ENCODE peak calls at places on chromosome 1, in six cellular contexts. K, A, I, W, Y and V are unnamed samples.

GRCh38 chr1:206589206-206589605 is 23.1 kb downstream of the EIF2D start:
- DNase-seq in K (no peak), A (no peak), I (no peak), W (no peak), Y (no peak), V (no peak)

GRCh38 chr1:236413688-236414087 is 19.6 kb downstream of the EDARADD start:
- DNase-seq in K (no peak), A (no peak), I (no peak), W (no peak), Y (no peak), V (no peak)

GRCh38 chr1:162882248-162882666 is 21.3 kb upstream of the CCDC190 start:
- DNase-seq in K (no peak), A (no peak), I (no peak), W (no peak), Y (no peak), V (no peak)

GRCh38 chr1:67372136-67372535 is 58.1 kb downstream of the SERBP1 start:
- DNase-seq in K (no peak), A (no peak), I (no peak), W (no peak), Y (no peak), V (no peak)

GRCh38 chr1:180773210-180773865 is 139.4 kb upstream of the KIAA1614 start:
- DNase-seq in K (no peak), A (no peak), I (no peak), W (no peak), Y (no peak), V (no peak)

GRCh38 chr1:221858758-221859157 is 116.9 kb upstream of the DUSP10 start:
- DNase-seq in K (no peak), A (no peak), I (no peak), W (no peak), Y (no peak), V (no peak)

GRCh38 chr1:235078480-235078803 is 50.2 kb downstream of the TOMM20 start:
- DNase-seq in K (no peak), A (no peak), I (no peak), W (no peak), Y (no peak), V (no peak)

GRCh38 chr1:4083171-4084052 is 183.3 kb upstream of the C1orf174 start:
- DNase-seq in K (no peak), A (no peak), I (no peak), W (no peak), Y (no peak), V (no peak)

GRCh38 chr1:156646738-156647211 is 4.9 kb downstream of the BCAN start:
- DNase-seq in K (no peak), A (no peak), I (peak), W (no peak), Y (no peak), V (no peak)

GRCh38 chr1:32195531-32195930 is 4.9 kb upstream of the CCDC28B start:
- DNase-seq in K (no peak), A (no peak), I (no peak), W (no peak), Y (no peak), V (no peak)

GRCh38 chr1:8027748-8028631 is 1.9 kb upstream of the ERRFI1 start:
- DNase-seq in K (no peak), A (peak), I (no peak), W (no peak), Y (no peak), V (no peak)

GRCh38 chr1:53693773-53694717 is 44.9 kb downstream of the GLIS1 start:
- DNase-seq in K (no peak), A (no peak), I (no peak), W (no peak), Y (no peak), V (no peak)

GRCh38 chr1:1407101-1407956 is at the start of gene MRPL20:
- DNase-seq in K (peak), A (peak), I (peak), W (peak), Y (peak), V (peak)

GRCh38 chr1:87115317-87115885 is 201.0 kb downstream of the HS2ST1 start:
- DNase-seq in K (no peak), A (no peak), I (no peak), W (no peak), Y (no peak), V (no peak)

GRCh38 chr1:19078503-19078902 is 122.0 kb upstream of the IFFO2 start:
- DNase-seq in K (no peak), A (no peak), I (no peak), W (no peak), Y (no peak), V (no peak)

GRCh38 chr1:19080715-19081114 is 124.2 kb upstream of the IFFO2 start:
- DNase-seq in K (no peak), A (no peak), I (no peak), W (no peak), Y (no peak), V (no peak)

GRCh38 chr1:19081218-19081893 is 124.9 kb upstream of the IFFO2 start:
- DNase-seq in K (peak), A (no peak), I (no peak), W (no peak), Y (no peak), V (no peak)

GRCh38 chr1:19079983-19080472 is 123.6 kb upstream of the IFFO2 start:
- DNase-seq in K (no peak), A (peak), I (no peak), W (no peak), Y (no peak), V (no peak)

GRCh38 chr1:19079541-19079940 is 123.1 kb upstream of the IFFO2 start:
- DNase-seq in K (no peak), A (no peak), I (no peak), W (no peak), Y (no peak), V (no peak)
- TF ChIP-seq CREB1 in K (no peak), A (no peak), I (no peak), W (no peak), Y (no peak), V (no peak)

GRCh38 chr1:175554586-175554985 is 188.8 kb downstream of the TNR start:
- DNase-seq in K (no peak), A (no peak), I (no peak), W (no peak), Y (no peak), V (no peak)

GRCh38 chr1:175543447-175543846 is 199.9 kb downstream of the TNR start:
- DNase-seq in K (no peak), A (no peak), I (no peak), W (no peak), Y (no peak), V (no peak)

GRCh38 chr1:175548774-175549173 is 194.6 kb downstream of the TNR start:
- DNase-seq in K (no peak), A (no peak), I (no peak), W (no peak), Y (no peak), V (no peak)
- TF ChIP-seq CREB1 in K (no peak), A (no peak), I (no peak), W (no peak), Y (no peak), V (no peak)

GRCh38 chr1:42484382-42484781 is 21.3 kb downstream of the CCDC30 start:
- DNase-seq in K (no peak), A (peak), I (no peak), W (no peak), Y (no peak), V (no peak)
- TF ChIP-seq CREB1 in K (no peak), A (no peak), I (no peak), W (no peak), Y (no peak), V (no peak)

DNA sequence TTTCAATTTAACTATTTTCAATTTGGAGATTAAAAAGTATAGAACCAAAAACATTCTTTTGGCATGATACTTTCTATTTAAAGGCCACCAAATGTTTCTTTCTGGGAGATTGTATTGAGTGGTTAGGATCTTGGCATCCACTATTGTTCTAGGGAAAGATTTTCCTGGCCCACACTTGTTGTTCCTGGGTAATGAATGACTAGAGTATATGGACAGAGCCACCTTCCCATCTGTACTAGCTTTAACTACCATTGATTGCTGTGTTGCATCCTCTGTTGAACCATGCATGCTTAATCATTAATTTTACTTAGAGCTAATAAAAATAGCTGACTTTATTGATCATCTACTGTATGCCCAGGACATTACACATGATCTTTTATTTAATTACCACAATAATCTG is 9.6 kb upstream of the DPYD start:
- DNase-seq in K (no peak), A (peak), I (no peak), W (no peak), Y (no peak), V (no peak)
- TF ChIP-seq CREB1 in K (no peak), A (no peak), I (no peak), W (no peak), Y (no peak), V (no peak)

DNA sequence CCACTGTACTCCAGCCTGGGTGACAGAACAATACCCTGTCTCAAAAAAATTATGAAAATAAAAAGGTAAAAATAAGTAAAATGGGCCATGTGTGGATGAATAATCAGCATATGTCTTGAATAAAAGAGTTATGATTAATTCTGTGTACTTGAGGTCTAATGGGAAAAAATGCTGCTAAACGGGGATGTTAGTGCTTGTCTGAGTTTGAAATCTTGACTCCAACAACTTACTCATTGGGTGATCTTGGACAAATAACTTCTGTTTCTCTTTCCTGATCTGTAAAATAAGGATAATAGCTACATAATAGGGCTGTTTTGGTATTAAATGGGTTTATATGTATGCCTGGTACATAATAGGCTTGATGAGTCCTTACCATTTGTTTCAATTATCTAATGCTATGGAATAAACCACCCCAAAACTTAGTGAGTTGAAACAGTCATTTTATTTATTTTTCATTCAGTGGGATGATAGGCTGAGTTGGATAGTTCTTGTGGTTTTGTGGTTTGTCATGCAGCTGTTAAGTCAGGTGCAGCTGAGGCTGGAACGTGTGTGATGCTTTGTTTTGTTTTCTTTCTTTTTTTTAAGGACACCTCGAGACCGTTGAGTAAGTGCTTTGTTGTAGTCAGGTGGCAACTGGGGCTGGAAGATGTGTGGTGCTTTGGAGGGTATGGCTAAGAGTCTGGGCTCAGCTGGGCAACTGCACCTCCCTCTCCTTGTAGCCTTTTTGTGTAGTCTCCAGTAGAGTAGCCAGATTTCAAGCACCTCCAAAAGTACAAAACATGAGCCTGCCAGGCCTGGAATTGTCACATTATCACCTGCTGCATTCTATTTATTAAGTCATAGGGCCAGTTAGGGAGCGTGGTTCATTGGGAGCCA is 4.9 kb downstream of the MDM4 start:
- DNase-seq in K (peak), A (no peak), I (no peak), W (no peak), Y (peak), V (no peak)
- TF ChIP-seq CREB1 in K (no peak), A (no peak), I (no peak), W (no peak), Y (peak), V (no peak)

DNA sequence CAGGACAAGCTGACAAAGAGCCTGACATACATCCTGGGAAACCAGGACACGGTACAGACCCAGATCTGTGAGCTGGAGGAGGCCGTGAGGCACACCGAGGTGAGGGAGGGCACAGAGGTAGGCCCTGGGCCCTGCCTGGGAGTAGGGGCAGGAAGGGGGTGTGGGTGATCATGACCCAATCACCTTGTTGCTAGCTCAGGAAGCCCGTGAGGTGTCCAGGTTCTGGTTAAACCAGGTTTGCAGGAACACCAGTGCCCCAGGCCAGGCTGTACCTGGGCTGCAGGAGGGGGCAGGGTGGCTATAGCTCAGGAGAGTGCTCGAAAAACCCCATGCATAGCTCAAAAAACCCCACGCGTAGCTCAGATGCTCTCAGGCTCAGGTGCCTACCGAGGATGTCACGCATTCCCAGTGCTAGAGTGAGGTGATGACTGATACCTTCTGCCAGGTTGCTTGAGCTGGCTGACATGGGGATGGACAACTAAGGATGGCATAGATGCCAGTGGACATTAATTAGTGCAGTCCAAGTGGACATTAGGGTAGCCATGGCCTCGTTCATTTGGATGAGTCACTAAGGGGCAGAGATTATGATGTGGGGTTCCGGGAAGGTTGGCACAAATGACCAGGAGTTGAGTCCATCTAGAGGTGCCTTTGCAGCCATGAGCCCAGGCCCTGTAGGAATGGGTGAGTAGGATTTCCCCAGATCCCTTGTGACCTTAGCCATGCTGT is 3.7 kb downstream of the TRIM46 start:
- DNase-seq in K (no peak), A (no peak), I (no peak), W (no peak), Y (no peak), V (no peak)
- TF ChIP-seq CREB1 in K (no peak), A (no peak), I (no peak), W (no peak), Y (no peak), V (no peak)

DNA sequence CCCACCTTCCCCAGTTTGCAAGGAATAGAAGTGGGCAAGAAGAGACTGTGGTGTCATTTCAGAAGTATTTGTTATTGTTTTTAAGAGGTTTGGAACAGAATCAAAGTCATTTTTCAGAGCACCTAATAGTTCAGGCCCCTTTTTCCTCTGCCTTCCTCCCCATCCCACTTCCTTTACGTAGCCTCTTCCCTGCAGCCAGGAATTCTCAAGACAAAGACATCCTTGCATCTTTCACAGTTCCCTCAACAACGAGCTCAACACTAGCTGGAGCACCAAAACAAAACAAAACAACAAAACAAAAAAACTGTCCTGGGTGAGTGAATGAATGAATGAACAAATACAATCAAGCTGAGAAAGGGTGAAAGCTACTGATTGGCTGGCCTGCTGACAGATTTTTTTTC is 7.0 kb downstream of the PALMD start:
- DNase-seq in K (no peak), A (no peak), I (peak), W (no peak), Y (no peak), V (no peak)
- TF ChIP-seq CREB1 in K (no peak), A (no peak), I (no peak), W (no peak), Y (no peak), V (no peak)

GRCh38 chr1:13224480-13225060 is 1.4 kb downstream of the PRAMEF18 start:
- DNase-seq in K (no peak), A (no peak), I (no peak), W (no peak), Y (no peak), V (no peak)

DNA sequence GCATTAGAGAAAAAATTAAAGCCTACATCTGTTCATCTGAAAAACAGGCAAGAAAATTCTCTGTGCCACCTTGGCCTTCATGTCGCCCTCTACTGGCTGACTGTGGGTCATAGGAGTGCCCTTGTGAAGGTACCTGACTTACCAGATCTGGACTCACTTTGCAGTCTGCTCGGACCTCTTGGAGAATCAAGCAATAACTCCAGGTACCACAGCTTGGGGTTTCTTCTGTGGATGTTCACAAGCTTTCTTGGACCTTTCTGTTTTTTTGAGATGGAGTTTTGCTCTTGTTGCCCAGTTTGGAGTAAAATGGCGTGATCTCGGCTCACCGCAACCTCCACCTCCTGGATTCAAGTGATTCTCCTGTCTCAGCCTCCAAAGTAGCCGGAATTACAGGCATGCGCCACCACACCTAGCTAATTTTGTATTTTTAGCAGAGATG is 2.4 kb upstream of the PRAMEF18 start:
- DNase-seq in K (peak), A (no peak), I (peak), W (no peak), Y (no peak), V (peak)
- TF ChIP-seq CREB1 in K (no peak), A (no peak), I (no peak), W (no peak), Y (no peak), V (no peak)

GRCh38 chr1:101088431-101088830 is 62.8 kb upstream of the DPH5 start:
- DNase-seq in K (no peak), A (no peak), I (no peak), W (no peak), Y (no peak), V (no peak)
- TF ChIP-seq CREB1 in K (no peak), A (no peak), I (no peak), W (no peak), Y (no peak), V (no peak)